ENCODE peak calls at places on chromosomes 12 and 14, in ten cellular contexts. P, E, U, Y, O, M, Q, H, B and I are unnamed samples.

GRCh38 chr12:12684375-12685106 is 11.4 kb downstream of the GPR19 start:
- DNase-seq in P (no peak), E (no peak), U (no peak), Y (no peak), O (peak; percentile 53), M (no peak), Q (no peak), H (no peak), B (no peak), I (peak; percentile 39)

GRCh38 chr12:50174971-50175715 is 8.0 kb upstream of the CERS5 start:
- DNase-seq in P (no peak), E (peak; percentile 58), U (no peak), Y (no peak), O (peak; percentile 85), M (no peak), Q (peak; percentile 33), H (no peak), B (peak; percentile 33), I (peak; percentile 88)

GRCh38 chr12:47078733-47079364 is 572 bp upstream of the PCED1B start:
- DNase-seq in P (peak; percentile 45), E (no peak), U (no peak), Y (no peak), O (peak; percentile 37), M (peak; percentile 62), Q (peak; percentile 30), H (no peak), B (peak; percentile 34), I (peak; percentile 72)

GRCh38 chr12:108313609-108314331 is 25.3 kb downstream of the CMKLR1 start:
- DNase-seq in P (peak; percentile 29), E (no peak), U (no peak), Y (no peak), O (no peak), M (no peak), Q (no peak), H (no peak), B (peak; percentile 59), I (no peak)

GRCh38 chr12:130714091-130714590 is 2.0 kb downstream of the RIMBP2 start:
- DNase-seq in P (no peak), E (no peak), U (no peak), Y (peak; percentile 17), O (no peak), M (no peak), Q (no peak), H (no peak), B (no peak), I (no peak)

GRCh38 chr14:37515761-37516160 is 79.3 kb downstream of the FOXA1 start:
- DNase-seq in P (no peak), E (no peak), U (no peak), Y (no peak), O (no peak), M (no peak), Q (no peak), H (no peak), B (no peak), I (no peak)

GRCh38 chr12:5965950-5966383 is 20.9 kb upstream of the ANO2 start:
- DNase-seq in P (peak; percentile 40), E (peak; percentile 28), U (peak; percentile 43), Y (peak; percentile 50), O (peak; percentile 34), M (no peak), Q (no peak), H (no peak), B (peak; percentile 46), I (peak; percentile 10)

GRCh38 chr12:124517260-124518050 is 50.0 kb downstream of the NCOR2 start:
- DNase-seq in P (peak; percentile 70), E (no peak), U (no peak), Y (peak; percentile 92), O (peak; percentile 38), M (peak; percentile 89), Q (peak; percentile 69), H (no peak), B (peak; percentile 87), I (no peak)

GRCh38 chr14:103121846-103122577 is 1.2 kb upstream of the TNFAIP2 start:
- DNase-seq in P (peak; percentile 77), E (no peak), U (no peak), Y (peak; percentile 81), O (peak; percentile 53), M (peak; percentile 71), Q (peak; percentile 94), H (no peak), B (peak; percentile 94), I (no peak)

GRCh38 chr14:92531151-92531873 is 17.7 kb downstream of the RIN3 start:
- DNase-seq in P (no peak), E (no peak), U (no peak), Y (no peak), O (no peak), M (no peak), Q (no peak), H (no peak), B (peak; percentile 52), I (no peak)

GRCh38 chr12:88179436-88180014 is 37.4 kb downstream of the TMTC3 start:
- DNase-seq in P (no peak), E (no peak), U (no peak), Y (no peak), O (no peak), M (no peak), Q (no peak), H (no peak), B (no peak), I (no peak)

GRCh38 chr12:104201238-104202001 is 14.2 kb upstream of the TXNRD1 start:
- DNase-seq in P (peak; percentile 26), E (peak; percentile 60), U (peak; percentile 32), Y (peak; percentile 41), O (peak; percentile 72), M (no peak), Q (peak; percentile 58), H (peak; percentile 35), B (peak; percentile 61), I (peak; percentile 75)

GRCh38 chr12:33427071-33427470 is 12.5 kb downstream of the SYT10 start:
- DNase-seq in P (no peak), E (no peak), U (no peak), Y (no peak), O (no peak), M (no peak), Q (no peak), H (no peak), B (no peak), I (peak; percentile 34)

GRCh38 chr14:68947802-68948201 is 31.3 kb downstream of the ACTN1 start:
- DNase-seq in P (peak; percentile 87), E (no peak), U (no peak), Y (peak; percentile 72), O (peak; percentile 42), M (no peak), Q (peak; percentile 71), H (no peak), B (peak; percentile 68), I (no peak)

GRCh38 chr12:52208424-52209165 is 16.8 kb upstream of the KRT80 start:
- DNase-seq in P (no peak), E (no peak), U (no peak), Y (no peak), O (no peak), M (no peak), Q (peak; percentile 10), H (no peak), B (no peak), I (no peak)
- TF ChIP-seq POLR2A in P (no peak), E (no peak), U (no peak), Y (no peak), O (no peak), M (no peak), Q (no peak), H (no peak), B (no peak), I (no peak)

GRCh38 chr12:44441155-44441554 is 435.0 kb downstream of the NELL2 start:
- DNase-seq in P (no peak), E (no peak), U (no peak), Y (no peak), O (no peak), M (no peak), Q (no peak), H (peak; percentile 60), B (no peak), I (no peak)

DNA sequence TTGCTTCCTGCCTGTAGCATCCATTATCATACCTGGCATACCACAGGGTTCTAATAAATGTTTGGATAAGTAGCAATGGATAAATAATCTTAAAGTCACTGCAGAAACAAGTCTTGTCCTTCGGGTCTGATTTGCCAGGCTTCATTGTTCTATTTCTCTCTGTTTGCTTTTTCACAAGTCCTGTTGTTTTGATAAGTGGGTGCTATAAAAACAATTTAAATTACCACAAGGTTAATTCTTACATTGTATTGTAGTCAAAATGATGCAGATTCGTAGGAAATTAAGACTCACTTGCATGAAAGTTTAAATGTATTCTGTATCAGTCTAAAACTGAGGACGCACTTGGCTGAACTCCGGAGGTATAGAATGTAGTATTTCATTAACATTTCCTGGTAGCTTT is 429.9 kb downstream of the NELL2 start:
- DNase-seq in P (no peak), E (no peak), U (no peak), Y (no peak), O (no peak), M (no peak), Q (no peak), H (no peak), B (no peak), I (no peak)
- TF ChIP-seq POLR2A in P (no peak), E (no peak), U (no peak), Y (no peak), O (no peak), M (no peak), Q (no peak), H (no peak), B (no peak), I (no peak)

DNA sequence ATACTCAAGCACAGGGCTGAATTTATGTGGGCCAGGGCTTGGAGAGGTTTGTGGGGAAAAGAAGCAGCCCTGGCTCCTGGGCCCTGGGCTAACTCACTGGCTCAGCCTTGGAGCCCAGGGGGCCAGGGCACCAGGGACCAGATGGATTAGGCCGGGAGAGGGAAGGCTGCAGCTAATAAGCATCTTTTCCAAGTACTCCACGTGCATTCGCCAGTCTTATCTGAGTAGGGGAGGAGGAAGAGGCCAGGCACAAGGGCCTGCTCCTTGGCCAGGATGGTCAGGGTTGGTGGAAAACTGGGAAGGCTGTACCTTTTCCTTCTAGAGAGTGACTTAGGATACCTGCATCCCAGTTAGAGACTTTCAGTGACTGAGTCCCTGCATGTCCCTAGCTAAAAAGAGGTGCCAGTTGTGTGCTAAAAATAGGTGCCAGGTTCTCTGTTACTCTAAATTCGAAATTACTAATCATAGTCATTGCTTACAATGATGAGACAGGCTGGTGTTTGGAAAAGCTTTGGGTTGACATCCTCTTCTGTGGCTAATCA is 1.3 kb downstream of the GLRX5 start:
- DNase-seq in P (no peak), E (no peak), U (no peak), Y (no peak), O (no peak), M (peak; percentile 13), Q (no peak), H (no peak), B (no peak), I (no peak)
- TF ChIP-seq POLR2A in P (no peak), E (no peak), U (no peak), Y (no peak), O (no peak), M (no peak), Q (no peak), H (no peak), B (no peak), I (no peak)

DNA sequence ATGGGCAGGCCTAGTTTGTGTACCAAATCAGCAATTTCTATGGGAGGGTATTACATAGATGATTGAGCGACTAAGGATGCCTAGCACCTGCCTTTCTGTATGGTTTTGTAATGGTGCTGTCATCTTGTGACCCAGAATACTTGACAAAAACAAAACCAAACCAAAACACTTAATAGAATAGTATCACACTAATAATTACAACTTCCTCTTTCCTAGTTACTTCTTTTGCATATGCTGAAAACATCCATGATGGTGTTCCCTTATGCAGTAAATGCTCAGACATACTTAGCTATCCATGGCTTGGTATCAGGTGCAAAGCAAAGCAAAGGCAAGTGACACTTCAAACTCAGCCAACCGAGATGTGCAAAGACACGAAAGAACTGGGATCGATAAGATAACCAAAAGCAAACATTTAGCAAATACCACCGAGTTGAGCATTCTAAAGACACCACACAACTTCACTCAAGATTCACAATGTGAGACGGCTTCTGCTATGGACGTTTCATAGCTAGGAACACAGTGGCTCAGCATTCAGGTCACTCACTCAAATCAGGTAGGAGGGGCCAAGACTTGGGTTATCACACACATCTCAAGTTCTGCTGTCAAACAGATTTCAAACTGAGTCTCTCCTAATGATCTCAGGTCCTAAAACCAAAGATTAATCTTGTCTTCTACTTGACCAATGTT is 24.3 kb downstream of the PPP1CC start:
- DNase-seq in P (no peak), E (no peak), U (no peak), Y (no peak), O (no peak), M (no peak), Q (no peak), H (no peak), B (no peak), I (no peak)
- TF ChIP-seq POLR2A in P (no peak), E (no peak), U (no peak), Y (no peak), O (no peak), M (no peak), Q (no peak), H (no peak), B (no peak), I (no peak)